ENCODE peak calls at places on chromosomes 16 and 17, in five cellular contexts. X, H, T, C and O are unnamed samples.
A peak's percentile ranks its signal among the peaks of the same experiment; 100 is the strongest.

GRCh38 chr16:88883117-88883895 is 16.8 kb upstream of the PABPN1L start:
- DNase-seq in C (no peak), H (no peak), T (no peak), X (no peak), O (no peak)

GRCh38 chr17:67289174-67289876 is 44.3 kb upstream of the HELZ start:
- DNase-seq in C (no peak), X (peak; percentile 23), H (peak; percentile 25), T (no peak), O (peak; percentile 58)

GRCh38 chr17:44627513-44627912 is 28.8 kb upstream of the MEIOC start:
- DNase-seq in H (no peak), X (no peak), T (no peak), C (no peak), O (peak; percentile 38)

GRCh38 chr17:1985686-1986085 is 39.4 kb downstream of the RTN4RL1 start:
- DNase-seq in X (no peak), C (no peak), H (no peak), T (no peak), O (no peak)

GRCh38 chr17:4833941-4834501 is 881 bp downstream of the MINK1 start:
- DNase-seq in C (no peak), H (peak; percentile 13), T (no peak), X (no peak), O (peak; percentile 34)

GRCh38 chr17:50056961-50057330 is 1.0 kb downstream of the ITGA3 start:
- DNase-seq in H (peak; percentile 55), C (no peak), X (no peak), T (no peak), O (peak; percentile 71)

GRCh38 chr16:7513429-7513828 is 180.8 kb downstream of the RBFOX1 start:
- DNase-seq in T (no peak), X (no peak), H (no peak), C (no peak), O (no peak)

GRCh38 chr17:49817993-49818392 is 29.5 kb downstream of the KAT7 start:
- DNase-seq in T (no peak), C (peak; percentile 37), X (no peak), H (no peak), O (no peak)

GRCh38 chr16:68463904-68464303 is 15.6 kb upstream of the SMPD3 start:
- DNase-seq in C (no peak), T (no peak), X (no peak), H (no peak), O (no peak)

GRCh38 chr16:57175896-57176295 is 9.9 kb downstream of the PSME3IP1 start:
- DNase-seq in H (no peak), T (no peak), C (no peak), X (no peak), O (no peak)

GRCh38 chr16:88527186-88527936 is 42.8 kb upstream of the ZC3H18 start:
- DNase-seq in X (peak; percentile 41), C (peak; percentile 65), H (peak; percentile 29), T (no peak), O (peak; percentile 51)

GRCh38 chr17:40122466-40122943 is 734 bp downstream of the MSL1 start:
- DNase-seq in X (peak; percentile 61), C (peak; percentile 32), T (no peak), H (no peak), O (peak; percentile 52)

GRCh38 chr16:66099261-66099660 is 267.2 kb upstream of the CDH5 start:
- DNase-seq in X (no peak), C (no peak), H (no peak), T (no peak), O (no peak)

GRCh38 chr16:77336637-77337036 is 98.2 kb downstream of the ADAMTS18 start:
- DNase-seq in X (no peak), T (no peak), H (peak; percentile 21), C (no peak), O (peak; percentile 15)

GRCh38 chr17:45132569-45133463 is 501 bp upstream of the PLCD3 start:
- DNase-seq in C (peak; percentile 68), X (peak; percentile 64), T (no peak), H (peak; percentile 57), O (peak; percentile 84)

GRCh38 chr17:46274238-46274637 is 20.7 kb upstream of the LRRC37A start:
- DNase-seq in T (no peak), H (no peak), C (no peak), X (no peak), O (no peak)

GRCh38 chr16:51839697-51840462 is 688.8 kb upstream of the SALL1 start:
- DNase-seq in X (no peak), T (no peak), H (no peak), C (no peak), O (peak; percentile 64)

GRCh38 chr17:55072910-55073309 is 104.3 kb downstream of the STXBP4 start:
- DNase-seq in T (no peak), H (no peak), C (no peak), X (no peak), O (no peak)

GRCh38 chr17:44581868-44582267 is 24.6 kb downstream of the FZD2 start:
- DNase-seq in C (no peak), H (no peak), X (no peak), T (no peak), O (no peak)

GRCh38 chr17:79400989-79401703 is 209.7 kb downstream of the RBFOX3 start:
- DNase-seq in H (peak; percentile 57), X (peak; percentile 22), T (no peak), C (peak; percentile 78), O (peak; percentile 63)